ENCODE peak calls at places on chromosomes 16 and 17, in eight cellular contexts. One of them, this sample, is unnamed.

GRCh38 chr16:396605-397004 is 394 bp upstream of the NME4 start:
- DNase-seq in activated naive CD8-positive, alpha-beta T cell treated with anti-CD3 and anti-CD28 coated beads for 36 hours: no peak
- DNase-seq in prostate gland: no peak
- DNase-seq in AG04450: no peak
- DNase-seq in HuH-7.5: peak
- DNase-seq in NCI-H774: no peak
- DNase-seq in iris pigment epithelial cell: peak
- DNase-seq in stomach: no peak
- DNase-seq in this sample: peak

GRCh38 chr16:85170066-85171003 is 58.1 kb upstream of the CIBAR2 start:
- DNase-seq in activated naive CD8-positive, alpha-beta T cell treated with anti-CD3 and anti-CD28 coated beads for 36 hours: no peak
- DNase-seq in prostate gland: no peak
- DNase-seq in AG04450: no peak
- DNase-seq in HuH-7.5: peak
- DNase-seq in NCI-H774: no peak
- DNase-seq in iris pigment epithelial cell: no peak
- DNase-seq in stomach: no peak
- DNase-seq in this sample: no peak

GRCh38 chr16:66269631-66270332 is 96.7 kb upstream of the CDH5 start:
- DNase-seq in activated naive CD8-positive, alpha-beta T cell treated with anti-CD3 and anti-CD28 coated beads for 36 hours: no peak
- DNase-seq in prostate gland: no peak
- DNase-seq in AG04450: no peak
- DNase-seq in HuH-7.5: no peak
- DNase-seq in NCI-H774: no peak
- DNase-seq in iris pigment epithelial cell: no peak
- DNase-seq in stomach: no peak
- DNase-seq in this sample: no peak

GRCh38 chr17:143785-144281 is 6.5 kb downstream of the SCGB1C2 start:
- DNase-seq in activated naive CD8-positive, alpha-beta T cell treated with anti-CD3 and anti-CD28 coated beads for 36 hours: peak
- DNase-seq in prostate gland: peak
- DNase-seq in AG04450: peak
- DNase-seq in HuH-7.5: peak
- DNase-seq in NCI-H774: peak
- DNase-seq in iris pigment epithelial cell: peak
- DNase-seq in stomach: peak
- DNase-seq in this sample: peak

GRCh38 chr17:59513934-59514841 is 51.2 kb upstream of the DHX40 start:
- DNase-seq in activated naive CD8-positive, alpha-beta T cell treated with anti-CD3 and anti-CD28 coated beads for 36 hours: no peak
- DNase-seq in prostate gland: peak
- DNase-seq in AG04450: peak
- DNase-seq in HuH-7.5: peak
- DNase-seq in NCI-H774: peak
- DNase-seq in iris pigment epithelial cell: peak
- DNase-seq in stomach: peak
- DNase-seq in this sample: peak

GRCh38 chr16:1168837-1169236 is 15.9 kb downstream of the CACNA1H start:
- DNase-seq in activated naive CD8-positive, alpha-beta T cell treated with anti-CD3 and anti-CD28 coated beads for 36 hours: no peak
- DNase-seq in prostate gland: no peak
- DNase-seq in AG04450: no peak
- DNase-seq in HuH-7.5: no peak
- DNase-seq in NCI-H774: no peak
- DNase-seq in iris pigment epithelial cell: no peak
- DNase-seq in stomach: no peak
- DNase-seq in this sample: no peak

GRCh38 chr17:56486732-56487131 is 106.8 kb upstream of the NOG start:
- DNase-seq in activated naive CD8-positive, alpha-beta T cell treated with anti-CD3 and anti-CD28 coated beads for 36 hours: no peak
- DNase-seq in prostate gland: no peak
- DNase-seq in AG04450: no peak
- DNase-seq in HuH-7.5: no peak
- DNase-seq in NCI-H774: no peak
- DNase-seq in iris pigment epithelial cell: no peak
- DNase-seq in stomach: no peak
- DNase-seq in this sample: no peak

GRCh38 chr16:28977703-28978641 is 3.4 kb downstream of the SPNS1 start:
- DNase-seq in activated naive CD8-positive, alpha-beta T cell treated with anti-CD3 and anti-CD28 coated beads for 36 hours: no peak
- DNase-seq in prostate gland: no peak
- DNase-seq in AG04450: no peak
- DNase-seq in HuH-7.5: peak
- DNase-seq in NCI-H774: no peak
- DNase-seq in iris pigment epithelial cell: no peak
- DNase-seq in stomach: no peak
- DNase-seq in this sample: peak

GRCh38 chr17:67027031-67027628 is 17.2 kb upstream of the CACNG1 start:
- DNase-seq in activated naive CD8-positive, alpha-beta T cell treated with anti-CD3 and anti-CD28 coated beads for 36 hours: no peak
- DNase-seq in prostate gland: no peak
- DNase-seq in AG04450: no peak
- DNase-seq in HuH-7.5: no peak
- DNase-seq in NCI-H774: no peak
- DNase-seq in iris pigment epithelial cell: peak
- DNase-seq in stomach: no peak
- DNase-seq in this sample: no peak

GRCh38 chr17:34998205-34998604 is 17.9 kb downstream of the LIG3 start:
- DNase-seq in activated naive CD8-positive, alpha-beta T cell treated with anti-CD3 and anti-CD28 coated beads for 36 hours: peak
- DNase-seq in prostate gland: peak
- DNase-seq in AG04450: peak
- DNase-seq in HuH-7.5: peak
- DNase-seq in NCI-H774: peak
- DNase-seq in iris pigment epithelial cell: peak
- DNase-seq in stomach: peak
- DNase-seq in this sample: peak

GRCh38 chr17:44324092-44324570 is 492 bp downstream of the SLC25A39 start:
- DNase-seq in activated naive CD8-positive, alpha-beta T cell treated with anti-CD3 and anti-CD28 coated beads for 36 hours: no peak
- DNase-seq in prostate gland: no peak
- DNase-seq in AG04450: no peak
- DNase-seq in HuH-7.5: no peak
- DNase-seq in NCI-H774: no peak
- DNase-seq in iris pigment epithelial cell: no peak
- DNase-seq in stomach: no peak
- DNase-seq in this sample: peak

GRCh38 chr16:17451835-17452234 is 18.9 kb downstream of the XYLT1 start:
- DNase-seq in activated naive CD8-positive, alpha-beta T cell treated with anti-CD3 and anti-CD28 coated beads for 36 hours: no peak
- DNase-seq in prostate gland: no peak
- DNase-seq in AG04450: no peak
- DNase-seq in HuH-7.5: no peak
- DNase-seq in NCI-H774: no peak
- DNase-seq in iris pigment epithelial cell: no peak
- DNase-seq in stomach: no peak
- DNase-seq in this sample: no peak

GRCh38 chr17:10036511-10037061 is 131.5 kb upstream of the RCVRN start:
- DNase-seq in activated naive CD8-positive, alpha-beta T cell treated with anti-CD3 and anti-CD28 coated beads for 36 hours: no peak
- DNase-seq in prostate gland: no peak
- DNase-seq in AG04450: no peak
- DNase-seq in HuH-7.5: no peak
- DNase-seq in NCI-H774: no peak
- DNase-seq in iris pigment epithelial cell: no peak
- DNase-seq in stomach: no peak
- DNase-seq in this sample: no peak

GRCh38 chr16:4261557-4262172 is 11.2 kb downstream of the TFAP4 start:
- DNase-seq in activated naive CD8-positive, alpha-beta T cell treated with anti-CD3 and anti-CD28 coated beads for 36 hours: peak
- DNase-seq in prostate gland: no peak
- DNase-seq in AG04450: no peak
- DNase-seq in HuH-7.5: peak
- DNase-seq in NCI-H774: no peak
- DNase-seq in iris pigment epithelial cell: no peak
- DNase-seq in stomach: no peak
- DNase-seq in this sample: peak

GRCh38 chr16:3095869-3096268 is 3.2 kb downstream of the ZSCAN10 start:
- DNase-seq in activated naive CD8-positive, alpha-beta T cell treated with anti-CD3 and anti-CD28 coated beads for 36 hours: peak
- DNase-seq in prostate gland: no peak
- DNase-seq in AG04450: no peak
- DNase-seq in HuH-7.5: no peak
- DNase-seq in NCI-H774: no peak
- DNase-seq in iris pigment epithelial cell: no peak
- DNase-seq in stomach: no peak
- DNase-seq in this sample: no peak

GRCh38 chr17:8576895-8577294 is 53.6 kb downstream of the MYH10 start:
- DNase-seq in activated naive CD8-positive, alpha-beta T cell treated with anti-CD3 and anti-CD28 coated beads for 36 hours: no peak
- DNase-seq in prostate gland: no peak
- DNase-seq in AG04450: no peak
- DNase-seq in HuH-7.5: no peak
- DNase-seq in NCI-H774: no peak
- DNase-seq in iris pigment epithelial cell: no peak
- DNase-seq in stomach: no peak
- DNase-seq in this sample: no peak

GRCh38 chr16:8645141-8645521 is 23.6 kb downstream of the METTL22 start:
- DNase-seq in activated naive CD8-positive, alpha-beta T cell treated with anti-CD3 and anti-CD28 coated beads for 36 hours: no peak
- DNase-seq in prostate gland: no peak
- DNase-seq in AG04450: no peak
- DNase-seq in HuH-7.5: no peak
- DNase-seq in NCI-H774: no peak
- DNase-seq in iris pigment epithelial cell: no peak
- DNase-seq in stomach: no peak
- DNase-seq in this sample: no peak

GRCh38 chr17:38454528-38454927 is 26.3 kb downstream of the ARHGAP23 start:
- DNase-seq in activated naive CD8-positive, alpha-beta T cell treated with anti-CD3 and anti-CD28 coated beads for 36 hours: no peak
- DNase-seq in prostate gland: peak
- DNase-seq in AG04450: no peak
- DNase-seq in HuH-7.5: no peak
- DNase-seq in NCI-H774: no peak
- DNase-seq in iris pigment epithelial cell: peak
- DNase-seq in stomach: peak
- DNase-seq in this sample: no peak

GRCh38 chr16:4733747-4734062 is 366 bp downstream of the ANKS3 start:
- DNase-seq in activated naive CD8-positive, alpha-beta T cell treated with anti-CD3 and anti-CD28 coated beads for 36 hours: no peak
- DNase-seq in prostate gland: peak
- DNase-seq in AG04450: no peak
- DNase-seq in HuH-7.5: peak
- DNase-seq in NCI-H774: no peak
- DNase-seq in iris pigment epithelial cell: no peak
- DNase-seq in stomach: no peak
- DNase-seq in this sample: peak

GRCh38 chr17:47895254-47895855 is 681 bp upstream of the SP2 start:
- DNase-seq in activated naive CD8-positive, alpha-beta T cell treated with anti-CD3 and anti-CD28 coated beads for 36 hours: no peak
- DNase-seq in prostate gland: peak
- DNase-seq in AG04450: no peak
- DNase-seq in HuH-7.5: no peak
- DNase-seq in NCI-H774: peak
- DNase-seq in iris pigment epithelial cell: peak
- DNase-seq in stomach: peak
- DNase-seq in this sample: peak

This sample was measured in NCI-H146.